ENCODE peak calls at places on chromosomes 12 and 14, in nine cellular contexts. O, T, Z, J, K, C, N, D and V are unnamed samples.

GRCh38 chr14:99093532-99094517 is 178.2 kb downstream of the BCL11B start:
- DNase-seq in C (no peak), Z (peak), O (no peak), N (no peak), K (no peak), J (no peak), D (no peak), T (no peak), V (no peak)

GRCh38 chr12:126432780-126433179 is 1367.5 kb downstream of the AACS start:
- DNase-seq in T (no peak), J (no peak), N (no peak), Z (no peak), K (no peak), O (no peak), C (no peak), D (no peak), V (no peak)

GRCh38 chr12:124264089-124264795 is 30.7 kb upstream of the RFLNA start:
- DNase-seq in Z (no peak), J (no peak), O (no peak), T (no peak), N (no peak), D (no peak), C (no peak), K (no peak), V (no peak)

GRCh38 chr14:90693413-90693812 is 122.8 kb downstream of the TTC7B start:
- DNase-seq in K (no peak), Z (no peak), T (no peak), J (no peak), O (peak), N (no peak), D (no peak), C (no peak), V (no peak)

GRCh38 chr12:110930348-110931314 is 10.3 kb upstream of the MYL2 start:
- DNase-seq in C (no peak), O (no peak), D (no peak), K (no peak), T (no peak), N (no peak), Z (no peak), J (no peak), V (no peak)

GRCh38 chr14:71165121-71165574 is 257.9 kb downstream of the PCNX1 start:
- DNase-seq in T (no peak), D (no peak), O (no peak), Z (no peak), C (no peak), K (peak), N (no peak), J (no peak), V (peak)

GRCh38 chr14:65910108-65910507 is 497.6 kb downstream of the FUT8 start:
- DNase-seq in D (no peak), K (peak), J (no peak), C (no peak), T (no peak), N (no peak), Z (no peak), O (no peak), V (no peak)

GRCh38 chr14:50342211-50343080 is 30.3 kb downstream of the DMAC2L start:
- DNase-seq in N (no peak), O (peak), T (peak), J (no peak), K (peak), Z (peak), D (no peak), C (peak), V (peak)

GRCh38 chr14:24296341-24297157 is 3.0 kb downstream of the DHRS1 start:
- DNase-seq in O (peak), N (peak), Z (peak), K (peak), D (no peak), T (peak), C (no peak), J (peak), V (peak)

GRCh38 chr14:101020971-101021370 is 117.4 kb upstream of the RTL1 start:
- DNase-seq in N (no peak), Z (no peak), C (peak), T (peak), J (peak), D (no peak), K (no peak), O (peak), V (peak)

GRCh38 chr12:48197549-48197966 is 5.5 kb downstream of the OR10AD1 start:
- DNase-seq in J (no peak), O (no peak), C (no peak), N (peak), D (peak), K (peak), T (no peak), Z (peak), V (no peak)

GRCh38 chr14:92668266-92668973 is 80.0 kb downstream of the LGMN start:
- DNase-seq in N (no peak), D (no peak), C (no peak), J (no peak), Z (no peak), O (no peak), T (no peak), K (no peak), V (no peak)

GRCh38 chr12:64814432-64814831 is 10.0 kb upstream of the TBC1D30 start:
- DNase-seq in O (no peak), Z (no peak), C (no peak), T (no peak), J (no peak), N (no peak), D (no peak), K (no peak), V (peak)

GRCh38 chr14:70934084-70934483 is 26.8 kb downstream of the PCNX1 start:
- DNase-seq in J (no peak), D (no peak), K (peak), Z (no peak), N (no peak), T (no peak), C (no peak), O (no peak), V (no peak)

GRCh38 chr12:79373896-79374499 is 316.8 kb downstream of the PAWR start:
- DNase-seq in D (no peak), T (no peak), Z (peak), N (no peak), K (peak), C (no peak), O (no peak), J (no peak), V (no peak)

GRCh38 chr12:54588110-54588831 is at the start of gene PPP1R1A:
- DNase-seq in D (no peak), Z (peak), N (no peak), K (no peak), J (peak), O (peak), T (no peak), C (no peak), V (peak)

GRCh38 chr12:56728139-56728861 is 3.2 kb upstream of the NACA start:
- DNase-seq in J (no peak), C (no peak), N (no peak), O (no peak), K (no peak), D (no peak), Z (no peak), T (no peak), V (no peak)
- TF ChIP-seq CTCF in J (no peak), C (no peak), N (no peak), O (no peak), K (no peak), D (no peak), Z (no peak), T (no peak), V (no peak)

GRCh38 chr12:132491761-132492378 is 1.9 kb downstream of the FBRSL1 start:
- DNase-seq in T (no peak), J (no peak), O (no peak), D (no peak), Z (no peak), C (no peak), K (no peak), N (no peak), V (no peak)

GRCh38 chr12:132492522-132492921 is 2.6 kb downstream of the FBRSL1 start:
- DNase-seq in Z (no peak), D (no peak), K (no peak), N (peak), T (no peak), C (no peak), O (no peak), J (no peak), V (peak)

GRCh38 chr12:132494294-132495164 is 4.6 kb downstream of the FBRSL1 start:
- DNase-seq in K (no peak), O (no peak), C (no peak), J (peak), D (no peak), N (no peak), T (no peak), Z (no peak), V (peak)

GRCh38 chr12:132493482-132494178 is 3.7 kb downstream of the FBRSL1 start:
- DNase-seq in K (no peak), Z (no peak), O (no peak), T (no peak), C (no peak), N (no peak), D (no peak), J (no peak), V (peak)

DNA sequence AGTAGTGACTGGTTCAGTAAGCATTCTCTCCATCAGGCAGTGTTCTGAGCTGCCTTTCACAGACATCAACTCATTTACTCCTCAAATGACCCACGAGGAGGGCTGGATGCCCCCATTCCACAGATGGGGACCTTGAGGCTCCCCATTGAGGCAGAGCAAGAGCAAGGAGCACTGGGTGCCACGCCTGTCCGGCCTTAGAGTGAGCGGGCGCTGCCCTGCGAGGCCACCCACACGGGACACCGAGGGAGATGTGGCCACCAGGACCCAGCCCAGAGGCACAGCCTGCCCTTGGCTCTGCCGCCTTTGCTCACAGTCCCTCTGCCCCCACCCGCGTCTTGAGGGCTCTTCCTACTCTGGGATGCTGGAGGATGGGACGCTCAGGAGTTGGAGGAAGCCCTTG is 3.0 kb downstream of the FBRSL1 start:
- DNase-seq in O (no peak), T (no peak), J (no peak), C (no peak), D (no peak), K (no peak), N (no peak), Z (no peak), V (no peak)
- H3K4me3 ChIP-seq in O (no peak), T (no peak), J (peak), C (no peak), D (no peak), K (no peak), N (peak), Z (no peak), V (no peak)

GRCh38 chr12:66107451-66107915 is 23.1 kb downstream of the LLPH start:
- DNase-seq in N (peak), C (no peak), K (peak), D (peak), J (peak), O (peak), Z (peak), T (peak), V (peak)

GRCh38 chr12:66103011-66103913 is 27.3 kb downstream of the LLPH start:
- DNase-seq in D (peak), O (no peak), N (no peak), J (no peak), K (no peak), T (no peak), Z (peak), C (no peak), V (no peak)
- TF ChIP-seq CTCF in D (peak), O (no peak), N (peak), J (no peak), K (no peak), T (no peak), Z (peak), C (no peak), V (no peak)

DNA sequence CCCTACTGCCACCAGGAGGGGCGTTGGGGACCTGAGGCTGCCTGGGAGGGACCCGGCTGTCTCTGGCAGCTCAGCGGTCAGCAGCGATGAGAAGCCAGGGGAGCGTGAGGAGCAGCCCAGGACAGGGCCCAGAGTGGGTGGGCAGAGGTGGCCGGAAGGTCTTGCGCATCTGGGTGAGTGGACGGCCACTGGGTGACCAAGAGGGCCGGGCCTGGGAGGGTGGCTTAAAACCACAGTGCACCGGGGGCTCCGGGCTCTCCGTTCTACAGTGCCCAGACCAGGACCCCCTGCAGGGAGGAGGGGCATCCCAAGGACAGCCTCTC is 10.0 kb downstream of the INF2 start:
- DNase-seq in D (no peak), J (no peak), T (no peak), O (no peak), C (no peak), Z (no peak), N (no peak), K (no peak), V (no peak)
- H3K4me3 ChIP-seq in D (no peak), J (peak), T (no peak), O (peak), C (peak), Z (no peak), N (no peak), K (no peak), V (no peak)

GRCh38 chr12:62802981-62803380 is 132.0 kb downstream of the PPM1H start:
- DNase-seq in T (no peak), D (no peak), N (no peak), C (no peak), O (no peak), K (peak), Z (no peak), J (no peak), V (no peak)
- TF ChIP-seq CTCF in T (no peak), D (peak), N (no peak), C (no peak), O (no peak), K (no peak), Z (peak), J (no peak), V (no peak)

GRCh38 chr14:104865069-104865630 is at the start of gene CEP170B:
- DNase-seq in O (no peak), K (no peak), J (peak), D (no peak), Z (peak), T (no peak), C (peak), N (no peak), V (peak)
- H3K4me3 ChIP-seq in O (peak), K (peak), J (peak), D (peak), Z (peak), T (peak), C (peak), N (no peak), V (peak)

DNA sequence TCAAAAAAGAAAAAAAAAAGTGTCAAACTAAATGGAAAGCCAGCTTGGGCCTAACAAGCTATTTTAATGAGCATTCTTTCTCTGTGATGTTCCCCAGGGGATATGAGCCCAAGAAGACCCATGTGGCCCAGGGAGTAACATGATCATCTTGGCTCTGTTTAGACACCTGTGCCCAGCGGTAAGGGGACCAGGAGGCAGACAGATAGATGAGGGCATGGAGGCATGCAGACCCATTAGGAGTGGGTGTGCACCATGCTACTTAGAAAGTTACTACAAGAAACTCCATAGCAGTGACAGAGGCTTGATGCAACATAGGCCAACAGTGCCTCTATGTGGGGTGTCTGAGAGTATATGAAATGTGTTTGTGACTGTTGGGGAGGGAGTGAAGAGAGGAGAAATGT is 3.1 kb upstream of the CREBL2 start:
- DNase-seq in T (no peak), C (no peak), D (no peak), J (no peak), Z (no peak), K (peak), O (no peak), N (peak), V (no peak)
- TF ChIP-seq CTCF in T (no peak), C (no peak), D (no peak), J (no peak), Z (peak), K (no peak), O (no peak), N (peak), V (peak)

GRCh38 chr14:51500776-51501175 is 150.9 kb upstream of the FRMD6 start:
- DNase-seq in K (no peak), D (no peak), C (no peak), N (no peak), O (no peak), T (no peak), J (no peak), Z (no peak), V (no peak)

GRCh38 chr14:51501746-51502145 is 150.0 kb upstream of the FRMD6 start:
- DNase-seq in D (no peak), Z (no peak), C (no peak), J (no peak), K (no peak), T (no peak), N (no peak), O (no peak), V (no peak)

GRCh38 chr14:51495319-51495718 is 156.4 kb upstream of the FRMD6 start:
- DNase-seq in O (no peak), N (no peak), T (no peak), Z (no peak), K (peak), C (no peak), D (no peak), J (no peak), V (no peak)

GRCh38 chr14:51498411-51499227 is 153.1 kb upstream of the FRMD6 start:
- DNase-seq in N (no peak), O (no peak), T (no peak), D (no peak), C (no peak), Z (no peak), K (no peak), J (no peak), V (no peak)
- H3K4me3 ChIP-seq in N (no peak), O (no peak), T (no peak), D (no peak), C (no peak), Z (no peak), K (no peak), J (no peak), V (no peak)